ENCODE peak calls at places on chromosomes 6 and 20, in five cellular contexts. J is H1, I is IMR-90, W is trophoblast cell, U is mesenchymal stem cell. X is an unnamed sample.

GRCh38 chr6:128179890-128180440 is 279.1 kb upstream of the THEMIS start:
- DNase-seq in U (no peak), J (no peak), I (no peak), W (no peak), X (no peak)

GRCh38 chr20:43744966-43745733 is 18.3 kb upstream of the GTSF1L start:
- DNase-seq in U (no peak), I (no peak), W (no peak), J (no peak), X (no peak)

GRCh38 chr6:69090132-69090531 is 455.1 kb downstream of the ADGRB3 start:
- DNase-seq in J (no peak), I (peak), W (peak), U (peak), X (no peak)

GRCh38 chr20:54624701-54625472 is 149.5 kb downstream of the DOK5 start:
- DNase-seq in I (peak), W (no peak), J (no peak), U (no peak), X (no peak)

GRCh38 chr6:47188588-47189021 is 121.1 kb downstream of the TNFRSF21 start:
- DNase-seq in U (peak), J (peak), W (peak), I (peak), X (no peak)

GRCh38 chr6:84764332-84765049 is at the start of gene TBX18:
- DNase-seq in I (peak), W (peak), J (peak), U (peak), X (peak)

GRCh38 chr20:15760217-15760567 is 813.1 kb downstream of the KIF16B start:
- DNase-seq in J (no peak), I (no peak), U (no peak), W (no peak), X (no peak)

GRCh38 chr20:20624914-20625313 is 87.5 kb downstream of the RALGAPA2 start:
- DNase-seq in W (no peak), I (no peak), J (no peak), U (no peak), X (no peak)

GRCh38 chr6:128806274-128806673 is 76.7 kb upstream of the LAMA2 start:
- DNase-seq in U (peak), W (peak), J (no peak), I (no peak), X (no peak)

GRCh38 chr6:110996661-110997060 is 14.8 kb downstream of the RPF2 start:
- DNase-seq in I (no peak), J (no peak), U (no peak), W (no peak), X (no peak)

GRCh38 chr6:107843400-107843799 is 19.3 kb upstream of the SCML4 start:
- DNase-seq in J (no peak), U (no peak), W (no peak), I (no peak), X (no peak)

GRCh38 chr6:80742481-80742880 is 636.0 kb downstream of the BCKDHB start:
- DNase-seq in W (peak), I (peak), J (no peak), U (peak), X (no peak)

GRCh38 chr6:109091314-109092009 is 3.2 kb downstream of the SESN1 start:
- DNase-seq in I (no peak), J (no peak), W (no peak), U (peak), X (no peak)
- H3K4me3 ChIP-seq in I (no peak), J (no peak), W (no peak), U (peak), X (no peak)

GRCh38 chr20:59300341-59301081 is at the start of gene EDN3:
- DNase-seq in I (no peak), U (no peak), W (no peak), J (peak), X (no peak)
- H3K14ac ChIP-seq in I (no peak), U (no peak), W (no peak), J (no peak), X (no peak)

DNA sequence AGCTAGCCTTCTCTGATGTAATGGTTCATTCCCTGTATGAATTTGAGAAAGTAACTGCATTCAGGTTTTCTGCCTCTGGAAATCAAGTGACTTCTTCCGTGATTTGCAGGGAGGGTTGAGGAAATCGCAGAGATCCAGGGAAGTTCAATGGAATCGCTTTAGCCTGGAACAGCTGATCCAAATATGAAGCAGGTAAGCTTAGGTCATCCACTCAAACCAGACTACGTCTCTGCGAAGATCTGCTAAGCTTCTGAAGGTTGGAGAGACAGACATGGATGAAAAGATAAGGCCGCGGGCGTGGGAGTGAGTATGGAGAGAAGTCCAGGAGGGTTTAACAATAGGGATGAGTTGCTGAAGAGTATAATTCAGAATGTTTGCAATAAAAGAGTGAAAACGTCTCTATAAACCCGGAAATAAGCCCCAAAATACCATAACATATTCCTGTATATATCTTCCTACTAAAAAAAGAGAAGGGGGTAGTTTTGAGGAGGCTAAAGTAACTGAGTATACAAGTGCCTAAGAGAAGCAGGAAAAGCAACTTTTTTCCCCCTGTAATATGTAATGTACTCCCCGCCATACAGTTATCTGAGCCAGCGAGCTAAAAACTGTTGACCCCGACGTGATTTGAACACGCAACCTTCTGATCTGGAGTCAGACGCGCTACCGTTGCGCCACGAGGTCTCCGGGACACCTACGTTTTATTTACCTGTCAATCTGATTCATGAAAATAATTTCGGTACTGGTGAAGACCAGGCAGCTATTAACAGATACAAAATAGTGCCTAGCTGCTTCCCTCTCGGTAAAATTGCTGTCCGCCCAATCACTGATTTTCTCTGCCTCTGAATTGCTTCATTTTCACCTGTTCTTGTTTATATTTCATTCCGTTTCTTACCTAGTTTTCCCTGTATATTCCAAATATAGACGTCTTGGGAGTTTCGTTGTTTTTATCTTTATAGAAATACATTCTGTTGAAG is 33.9 kb upstream of the BTN3A2 start:
- DNase-seq in W (peak), U (peak), J (no peak), I (peak), X (no peak)
- H3K4me3 ChIP-seq in W (peak), U (peak), J (peak), I (peak), X (peak)

GRCh38 chr20:48747840-48748416 is 79.9 kb downstream of the PREX1 start:
- DNase-seq in J (no peak), W (no peak), U (no peak), I (no peak), X (no peak)

GRCh38 chr20:48748556-48748955 is 79.2 kb downstream of the PREX1 start:
- DNase-seq in I (no peak), W (no peak), J (no peak), U (no peak), X (no peak)

GRCh38 chr20:48750376-48750775 is 77.4 kb downstream of the PREX1 start:
- DNase-seq in W (no peak), I (no peak), J (no peak), U (no peak), X (no peak)

GRCh38 chr20:48750941-48751620 is 76.7 kb downstream of the PREX1 start:
- DNase-seq in I (no peak), W (no peak), J (peak), U (no peak), X (peak)

DNA sequence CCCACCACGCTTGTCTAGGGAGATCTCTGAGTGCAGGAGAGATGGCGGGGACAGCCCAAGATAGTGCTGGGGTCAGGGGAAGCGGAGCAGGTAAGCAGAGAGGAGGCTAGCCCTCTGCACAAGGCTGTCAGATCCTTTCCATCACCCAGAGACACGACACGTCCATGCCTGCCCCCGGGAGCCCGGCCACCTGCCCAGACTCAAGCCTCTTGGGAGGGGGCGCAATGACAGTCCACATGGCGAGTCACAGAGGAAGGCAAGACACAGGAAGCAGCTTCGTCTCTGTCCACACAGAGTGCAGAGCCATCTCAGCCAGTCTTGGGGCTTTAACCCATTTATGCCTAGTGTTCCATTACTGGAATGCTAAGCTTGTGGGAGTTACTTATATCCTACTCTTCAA is 78.4 kb downstream of the PREX1 start:
- DNase-seq in J (no peak), W (no peak), U (no peak), I (no peak), X (no peak)
- H3K14ac ChIP-seq in J (no peak), W (no peak), U (no peak), I (no peak), X (no peak)

DNA sequence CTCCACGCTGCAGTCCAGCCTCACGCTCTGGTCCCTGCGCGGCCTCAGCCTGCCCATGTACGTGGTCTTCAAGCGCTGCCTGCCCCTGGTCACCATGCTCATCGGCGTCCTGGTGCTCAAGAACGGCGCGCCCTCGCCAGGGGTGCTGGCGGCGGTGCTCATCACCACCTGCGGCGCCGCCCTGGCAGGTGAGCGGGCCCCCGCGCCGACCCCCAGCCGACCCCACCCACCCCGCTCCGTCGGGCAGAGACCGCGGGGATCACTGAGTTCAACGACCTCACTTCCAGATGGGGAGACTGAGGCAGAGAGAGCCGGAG is 537 bp downstream of the SLC35D3 start:
- DNase-seq in W (no peak), I (no peak), J (no peak), U (no peak), X (no peak)
- H3K4me3 ChIP-seq in W (peak), I (peak), J (peak), U (peak), X (peak)

X was measured in neuronal stem cell.